ENCODE peak calls at places on chromosomes 2 and 18, in five cellular contexts. J is GM12878, W is K562, D is HepG2, M is H1. X is an unnamed sample.

GRCh38 chr2:44320832-44321231 is 40.5 kb downstream of the PREPL start:
- DNase-seq in J (no peak), W (no peak), D (no peak), M (no peak), X (no peak)

GRCh38 chr2:108607706-108608301 is 73.5 kb downstream of the LIMS1 start:
- DNase-seq in J (no peak), W (peak; percentile 45), D (peak; percentile 42), M (no peak), X (no peak)

GRCh38 chr2:705971-706511 is 28.8 kb upstream of the TMEM18 start:
- DNase-seq in J (peak; percentile 60), W (no peak), D (no peak), M (no peak), X (no peak)

GRCh38 chr18:13539050-13539449 is 187.3 kb downstream of the FAM210A start:
- DNase-seq in J (no peak), W (no peak), D (no peak), M (no peak), X (no peak)

GRCh38 chr2:162509288-162509968 is 165.5 kb downstream of the GCA start:
- DNase-seq in J (no peak), W (no peak), D (no peak), M (no peak), X (no peak)

GRCh38 chr2:199955007-199955338 is 318 bp downstream of the TYW5 start:
- DNase-seq in J (peak; percentile 23), W (no peak), D (peak; percentile 64), M (no peak), X (no peak)

GRCh38 chr18:78948221-78948620 is 31.4 kb upstream of the SALL3 start:
- DNase-seq in J (no peak), W (no peak), D (no peak), M (no peak), X (no peak)

GRCh38 chr18:50193796-50194622 is 938 bp downstream of the MYO5B start:
- DNase-seq in J (no peak), W (no peak), D (no peak), M (peak; percentile 64), X (no peak)

GRCh38 chr2:99403524-99403923 is 66.3 kb downstream of the EIF5B start:
- DNase-seq in J (no peak), W (peak; percentile 13), D (peak; percentile 88), M (no peak), X (no peak)

GRCh38 chr2:1750935-1751767 is 6.8 kb upstream of the PXDN start:
- DNase-seq in J (no peak), W (peak; percentile 42), D (peak; percentile 28), M (peak; percentile 85), X (peak; percentile 42)

GRCh38 chr2:49248506-49248905 is 94.2 kb upstream of the FSHR start:
- DNase-seq in J (no peak), W (no peak), D (peak; percentile 14), M (no peak), X (no peak)

GRCh38 chr2:45813003-45813601 is 161.6 kb downstream of the PRKCE start:
- DNase-seq in J (no peak), W (no peak), D (no peak), M (no peak), X (no peak)

GRCh38 chr2:240464514-240465241 is 29.2 kb downstream of the GPC1 start:
- DNase-seq in J (no peak), W (no peak), D (no peak), M (no peak), X (no peak)

GRCh38 chr2:162025121-162025911 is 48.7 kb downstream of the DPP4 start:
- DNase-seq in J (no peak), W (no peak), D (no peak), M (no peak), X (no peak)

GRCh38 chr2:60925994-60926750 is 44.8 kb downstream of the REL start:
- DNase-seq in J (no peak), W (no peak), D (peak; percentile 31), M (no peak), X (no peak)

GRCh38 chr2:131966256-131966655 is 195.5 kb downstream of the ANKRD30BL start:
- DNase-seq in J (no peak), W (no peak), D (no peak), M (no peak), X (no peak)

GRCh38 chr2:28232267-28232666 is 160.4 kb upstream of the FOSL2 start:
- DNase-seq in J (no peak), W (no peak), D (no peak), M (no peak), X (no peak)

GRCh38 chr2:144396318-144396717 is 123.6 kb downstream of the ZEB2 start:
- DNase-seq in J (no peak), W (no peak), D (no peak), M (no peak), X (no peak)

GRCh38 chr2:157404363-157404762 is 39.5 kb downstream of the CYTIP start:
- DNase-seq in J (peak; percentile 85), W (no peak), D (no peak), M (no peak), X (no peak)

GRCh38 chr18:74562080-74562725 is 27.9 kb downstream of the CNDP1 start:
- DNase-seq in J (no peak), W (no peak), D (no peak), M (no peak), X (no peak)

GRCh38 chr18:78563110-78563509 is 416.5 kb upstream of the SALL3 start:
- DNase-seq in J (no peak), W (no peak), D (no peak), M (no peak), X (no peak)

GRCh38 chr2:100121124-100121718 is 21.2 kb downstream of the AFF3 start:
- DNase-seq in J (no peak), W (no peak), D (no peak), M (no peak), X (no peak)

GRCh38 chr2:75528221-75528977 is 32.3 kb downstream of the EVA1A start:
- DNase-seq in J (no peak), W (no peak), D (no peak), M (no peak), X (no peak)

GRCh38 chr2:233852056-233852455 is 2.3 kb downstream of the HJURP start:
- DNase-seq in J (no peak), W (no peak), D (no peak), M (no peak), X (no peak)

GRCh38 chr18:11567391-11567790 is 42.0 kb upstream of the SLC35G4 start:
- DNase-seq in J (no peak), W (no peak), D (no peak), M (no peak), X (no peak)

GRCh38 chr2:100781523-100782375 is 38.2 kb upstream of the NPAS2 start:
- DNase-seq in J (no peak), W (no peak), D (no peak), M (no peak), X (no peak)

GRCh38 chr2:70569559-70569958 is 15.9 kb upstream of the TGFA start:
- DNase-seq in J (no peak), W (no peak), D (no peak), M (no peak), X (no peak)

GRCh38 chr2:230878599-230878965 is 13.8 kb downstream of the ITM2C start:
- DNase-seq in J (no peak), W (no peak), D (no peak), M (no peak), X (no peak)

GRCh38 chr2:105139556-105140236 is 101.8 kb downstream of the MRPS9 start:
- DNase-seq in J (no peak), W (no peak), D (no peak), M (no peak), X (no peak)

GRCh38 chr2:97697252-97698235 is 15.8 kb upstream of the ZAP70 start:
- DNase-seq in J (peak; percentile 45), W (peak; percentile 77), D (peak; percentile 75), M (peak; percentile 95), X (peak; percentile 71)

GRCh38 chr2:75808793-75809535 is 98.2 kb upstream of the GCFC2 start:
- DNase-seq in J (no peak), W (no peak), D (no peak), M (no peak), X (no peak)

DNA sequence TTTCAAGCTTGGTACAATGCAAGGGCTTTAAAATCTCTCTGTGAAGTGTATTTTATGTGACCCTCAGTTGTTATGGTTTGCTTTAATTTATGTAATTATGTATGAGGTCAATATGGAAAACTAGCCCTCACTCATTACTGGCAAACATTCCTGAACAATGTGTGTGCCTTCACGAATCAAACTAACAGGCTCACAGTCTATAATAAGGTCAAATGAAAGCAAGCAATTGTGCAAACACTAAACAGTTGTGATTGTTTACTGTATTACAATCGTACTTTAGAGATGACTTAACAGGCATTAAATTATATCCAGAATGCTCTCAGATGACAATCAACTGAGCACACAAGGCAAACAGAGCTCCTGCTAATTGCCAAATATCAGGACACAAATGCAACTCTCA is 29.6 kb downstream of the COL5A2 start:
- DNase-seq in J (no peak), W (no peak), D (no peak), M (no peak), X (no peak)
- TF ChIP-seq JUND in J (no peak), W (no peak), D (no peak), M (no peak), X (no peak)

GRCh38 chr2:68434981-68435380 is 32.1 kb downstream of the FBXO48 start:
- DNase-seq in J (no peak), W (peak; percentile 32), D (no peak), M (no peak), X (no peak)
- H3K4me1 ChIP-seq in J (peaks cover 18% of the 10 kb centered on the region), W (peaks cover 35% of the 10 kb centered on the region), D (no peaks in the 10 kb centered on the region), M (no peaks in the 10 kb centered on the region), X (no peaks in the 10 kb centered on the region)

DNA sequence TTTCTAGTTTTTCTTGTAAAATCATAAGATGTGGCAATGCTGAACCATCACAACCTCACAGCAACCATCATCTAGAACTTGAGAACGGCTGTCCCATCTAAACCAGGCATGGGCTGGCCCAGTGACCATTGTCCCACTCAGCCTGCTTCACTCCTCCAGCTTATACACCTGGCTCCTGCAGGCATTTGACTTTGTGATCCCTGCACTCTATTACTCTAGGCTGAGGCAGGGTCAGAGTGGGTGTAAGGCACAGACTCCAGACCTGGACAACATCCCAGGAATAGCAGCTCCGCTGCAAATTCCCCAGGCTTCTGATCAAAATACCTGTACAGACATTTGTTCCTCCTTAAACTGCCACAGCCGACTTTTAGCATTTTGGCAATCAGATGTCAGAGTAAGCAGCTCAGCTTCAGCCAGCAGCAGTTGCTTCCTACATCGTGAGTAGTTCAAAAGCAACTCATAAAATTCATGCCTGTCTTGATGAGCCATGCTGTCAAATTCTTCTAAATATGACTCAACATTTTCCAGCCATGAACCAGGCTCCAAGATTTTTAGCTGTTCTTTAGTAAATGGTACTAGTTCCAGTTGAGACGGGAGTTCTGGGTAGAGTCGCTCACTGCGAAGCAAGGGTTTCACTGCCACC is 12.9 kb downstream of the EPG5 start:
- DNase-seq in J (no peak), W (no peak), D (no peak), M (no peak), X (peak; percentile 7)
- TF ChIP-seq SRF in J (no peak), W (no peak), D (no peak), M (no peak), X (no peak)

DNA sequence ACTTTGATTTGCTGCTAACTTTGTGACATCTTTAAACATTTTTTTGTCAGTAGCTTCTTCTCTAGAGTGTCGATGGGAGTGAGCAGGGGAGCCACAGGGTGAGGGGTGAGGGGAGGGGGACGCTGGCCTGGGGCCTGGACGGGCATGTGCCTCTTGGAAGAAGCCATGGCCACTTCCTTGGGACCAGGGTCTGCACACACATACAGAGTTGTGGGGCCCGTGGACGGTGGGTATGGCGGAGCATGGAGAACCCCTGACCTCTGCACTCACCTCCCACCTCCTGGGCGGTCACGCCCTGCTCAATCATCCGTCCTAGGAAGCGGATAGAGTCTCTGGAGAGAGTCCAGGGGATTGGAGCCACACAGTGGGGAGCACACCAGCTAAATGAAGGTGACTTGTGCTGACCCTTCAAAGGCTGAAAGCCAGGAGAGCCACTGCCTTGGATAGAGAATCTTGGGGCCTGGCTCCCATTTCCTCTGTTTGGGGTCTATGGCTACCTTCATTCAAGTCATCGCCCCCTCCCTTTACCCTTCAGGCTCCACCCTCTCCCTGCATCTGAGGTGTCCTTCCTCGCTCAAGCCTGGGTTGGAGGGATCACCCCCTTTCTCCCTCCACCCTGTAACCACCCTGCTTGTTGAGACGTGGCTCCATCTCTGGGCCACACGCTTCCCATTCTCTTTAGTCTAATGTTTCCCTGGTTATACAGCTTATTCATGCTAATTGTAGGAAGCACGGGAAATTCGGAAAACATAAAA is 63.9 kb upstream of the HAAO start:
- DNase-seq in J (no peak), W (no peak), D (no peak), M (no peak), X (no peak)
- TF ChIP-seq JUND in J (no peak), W (no peak), D (no peak), M (no peak), X (no peak)